ENCODE peak calls at places on chromosome 20, in five cellular contexts. M, L, R, W and J are unnamed samples. For H3K4me1, the result is how much of the 10 kb centered on the place peaks cover.

GRCh38 chr20:59134182-59134581 is 29.4 kb upstream of the ZNF831 start:
- DNase-seq in M (no peak), L (no peak), R (no peak), W (no peak), J (peak)

GRCh38 chr20:57618091-57618765 is 2.0 kb downstream of the ZBP1 start:
- DNase-seq in M (peak), L (no peak), R (no peak), W (no peak), J (peak)

GRCh38 chr20:63664861-63665594 is 6.9 kb downstream of the RTEL1 start:
- DNase-seq in M (peak), L (no peak), R (peak), W (peak), J (no peak)

GRCh38 chr20:46132705-46133120 is 14.6 kb downstream of the CD40 start:
- DNase-seq in M (peak), L (peak), R (peak), W (peak), J (peak)

GRCh38 chr20:4063631-4064030 is 48.3 kb upstream of the RNF24 start:
- DNase-seq in M (peak), L (peak), R (no peak), W (no peak), J (peak)

GRCh38 chr20:53655909-53656652 is 62.4 kb upstream of the ZNF217 start:
- DNase-seq in M (no peak), L (peak), R (no peak), W (no peak), J (peak)

GRCh38 chr20:19463597-19463996 is 251.2 kb downstream of the SLC24A3 start:
- DNase-seq in M (peak), L (no peak), R (peak), W (no peak), J (no peak)

GRCh38 chr20:25136643-25137559 is 55.0 kb upstream of the VSX1 start:
- DNase-seq in M (peak), L (peak), R (no peak), W (no peak), J (peak)

GRCh38 chr20:33005132-33005566 is 916 bp upstream of the SUN5 start:
- DNase-seq in M (peak), L (peak), R (peak), W (no peak), J (no peak)

GRCh38 chr20:5835234-5835845 is 85.1 kb downstream of the SHLD1 start:
- DNase-seq in M (no peak), L (peak), R (no peak), W (no peak), J (no peak)

GRCh38 chr20:44026932-44027685 is 112.5 kb downstream of the TOX2 start:
- DNase-seq in M (no peak), L (no peak), R (no peak), W (no peak), J (no peak)

GRCh38 chr20:8309638-8310037 is 177.6 kb downstream of the PLCB1 start:
- DNase-seq in M (peak), L (peak), R (peak), W (peak), J (peak)

GRCh38 chr20:24866008-24866407 is 83.1 kb upstream of the CST7 start:
- DNase-seq in M (no peak), L (no peak), R (no peak), W (no peak), J (no peak)

GRCh38 chr20:14223806-14224205 is 113.6 kb downstream of the FLRT3 start:
- DNase-seq in M (no peak), L (no peak), R (no peak), W (no peak), J (no peak)

GRCh38 chr20:44785768-44786167 is 24.6 kb downstream of the RIMS4 start:
- DNase-seq in M (peak), L (no peak), R (peak), W (no peak), J (no peak)

GRCh38 chr20:635609-636338 is 17.2 kb downstream of the SRXN1 start:
- DNase-seq in M (no peak), L (no peak), R (no peak), W (no peak), J (no peak)

GRCh38 chr20:47922280-47922675 is 137.0 kb upstream of the SULF2 start:
- DNase-seq in M (no peak), L (peak), R (no peak), W (no peak), J (peak)

GRCh38 chr20:32582659-32583580 is 2.2 kb downstream of the NOL4L start:
- DNase-seq in M (peak), L (no peak), R (no peak), W (peak), J (no peak)

GRCh38 chr20:54510546-54511129 is 35.2 kb downstream of the DOK5 start:
- DNase-seq in M (peak), L (no peak), R (peak), W (no peak), J (no peak)

GRCh38 chr20:10131612-10132345 is 86.9 kb upstream of the SNAP25 start:
- DNase-seq in M (no peak), L (peak), R (peak), W (no peak), J (no peak)

GRCh38 chr20:24487240-24487639 is 17.8 kb downstream of the SYNDIG1 start:
- DNase-seq in M (no peak), L (no peak), R (peak), W (no peak), J (no peak)

GRCh38 chr20:11278461-11278860 is 604.7 kb upstream of the JAG1 start:
- DNase-seq in M (no peak), L (no peak), R (no peak), W (no peak), J (no peak)

GRCh38 chr20:47669157-47669425 is 116.2 kb downstream of the SULF2 start:
- DNase-seq in M (no peak), L (no peak), R (no peak), W (no peak), J (no peak)

GRCh38 chr20:4102381-4102780 is 87.0 kb upstream of the RNF24 start:
- DNase-seq in M (no peak), L (peak), R (no peak), W (no peak), J (no peak)

GRCh38 chr20:6075428-6076219 is 21.8 kb upstream of the LRRN4 start:
- DNase-seq in M (no peak), L (no peak), R (no peak), W (no peak), J (no peak)

GRCh38 chr20:24738981-24739633 is 210.0 kb upstream of the CST7 start:
- DNase-seq in M (no peak), L (no peak), R (no peak), W (no peak), J (no peak)

GRCh38 chr20:10476319-10476724 is 41.2 kb downstream of the SLX4IP start:
- DNase-seq in M (no peak), L (peak), R (no peak), W (no peak), J (peak)

GRCh38 chr20:24653306-24653705 is 183.9 kb downstream of the SYNDIG1 start:
- DNase-seq in M (no peak), L (peak), R (no peak), W (no peak), J (no peak)

GRCh38 chr20:24607402-24607801 is 138.0 kb downstream of the SYNDIG1 start:
- DNase-seq in M (no peak), L (no peak), R (no peak), W (no peak), J (no peak)

GRCh38 chr20:58107533-58107932 is 120.9 kb downstream of the ANKRD60 start:
- DNase-seq in M (no peak), L (no peak), R (no peak), W (no peak), J (no peak)

GRCh38 chr20:53949319-53949839 is 121.0 kb downstream of the BCAS1 start:
- DNase-seq in M (no peak), L (peak), R (no peak), W (no peak), J (peak)

GRCh38 chr20:59084041-59084841 is 41.7 kb upstream of the PRELID3B start:
- DNase-seq in M (no peak), L (no peak), R (no peak), W (no peak), J (no peak)

GRCh38 chr20:51577432-51578144 is 35.1 kb upstream of the NFATC2 start:
- DNase-seq in M (no peak), L (no peak), R (no peak), W (no peak), J (no peak)

GRCh38 chr20:42836339-42836738 is 353.4 kb downstream of the PTPRT start:
- DNase-seq in M (no peak), L (no peak), R (peak), W (no peak), J (no peak)
- H3K4me1 ChIP-seq in M (under half), L (under half), R (under half), W (under half), J (under half)

GRCh38 chr20:62374431-62375152 is 7.5 kb upstream of the LAMA5 start:
- DNase-seq in M (no peak), L (peak), R (no peak), W (no peak), J (no peak)

GRCh38 chr20:62377064-62377461 is 9.8 kb upstream of the RPS21 start:
- DNase-seq in M (no peak), L (no peak), R (no peak), W (no peak), J (no peak)

GRCh38 chr20:62378215-62378614 is 8.7 kb upstream of the RPS21 start:
- DNase-seq in M (peak), L (no peak), R (peak), W (no peak), J (peak)

GRCh38 chr20:62376112-62377063 is 9.3 kb upstream of the LAMA5 start:
- DNase-seq in M (peak), L (peak), R (peak), W (peak), J (peak)

DNA sequence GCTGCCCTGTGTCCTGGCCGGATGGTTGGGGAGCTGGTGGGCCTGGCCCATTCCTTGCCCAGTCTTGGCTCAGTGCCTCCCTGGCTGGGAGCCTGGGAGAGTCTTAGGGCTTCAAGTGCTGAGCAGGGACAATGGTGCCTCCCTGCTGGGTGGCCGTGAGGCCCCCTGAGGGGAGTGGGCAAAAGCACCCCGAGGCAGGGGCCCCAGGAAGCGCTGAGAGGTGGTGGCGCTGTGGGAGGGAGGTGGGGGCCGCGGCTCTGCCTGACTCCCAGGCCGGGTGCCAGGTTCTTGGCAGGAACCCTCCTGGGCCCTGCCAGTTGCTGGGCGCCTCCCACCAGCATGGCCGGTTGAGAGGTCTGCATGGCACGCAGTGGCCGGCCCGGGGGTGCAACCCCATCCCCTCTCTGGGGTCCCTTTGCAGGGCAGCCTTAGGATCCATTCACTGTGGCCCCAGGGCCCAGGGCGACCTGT is 9.3 kb upstream of the RPS21 start:
- DNase-seq in M (no peak), L (no peak), R (no peak), W (no peak), J (no peak)
- H2AK5ac ChIP-seq in M (no peak), L (no peak), R (no peak), W (peak), J (peak)

GRCh38 chr20:50283370-50283769 is 92.7 kb downstream of the CEBPB start:
- DNase-seq in M (no peak), L (no peak), R (no peak), W (no peak), J (no peak)
- H3K4me1 ChIP-seq in M (under half), L (under half), R (under half), W (under half), J (under half)

GRCh38 chr20:56166781-56167465 is 81.6 kb upstream of the MC3R start:
- DNase-seq in M (no peak), L (no peak), R (no peak), W (no peak), J (no peak)
- H2AK5ac ChIP-seq in M (no peak), L (no peak), R (no peak), W (no peak), J (no peak)

GRCh38 chr20:36859282-36859555 is 16.7 kb upstream of the TLDC2 start:
- DNase-seq in M (no peak), L (no peak), R (no peak), W (no peak), J (no peak)
- H3K4me1 ChIP-seq in M (under half), L (half or more), R (under half), W (under half), J (under half)